ENCODE peak calls at places on chromosomes 12 and 14, in seven cellular contexts. I is fibroblast of mammary gland, N is endodermal cell, C is astrocyte of the spinal cord, M is kidney, X is pancreas, U is BE2C. W is an unnamed sample.

GRCh38 chr12:41795066-41795465 is 349.6 kb downstream of the GXYLT1 start:
- DNase-seq in N (no peak), M (no peak), C (peak), I (no peak), U (no peak), X (no peak), W (no peak)

GRCh38 chr14:38616959-38617358 is 361.1 kb upstream of the CLEC14A start:
- DNase-seq in M (no peak), N (no peak), C (no peak), U (peak), X (no peak), I (no peak), W (no peak)

GRCh38 chr14:83372271-83372670 is 1838.6 kb upstream of the SEL1L start:
- DNase-seq in I (no peak), X (no peak), C (no peak), N (no peak), M (no peak), U (no peak), W (no peak)

GRCh38 chr12:69065804-69066203 is 132.8 kb upstream of the CPM start:
- DNase-seq in U (no peak), I (no peak), N (no peak), C (no peak), X (no peak), M (no peak), W (no peak)

GRCh38 chr14:24184104-24184970 is 4.3 kb downstream of the IPO4 start:
- DNase-seq in C (no peak), I (no peak), X (no peak), N (no peak), U (no peak), M (no peak), W (no peak)

GRCh38 chr14:99529899-99530298 is 48.7 kb downstream of the CCNK start:
- DNase-seq in X (no peak), M (no peak), C (peak), N (no peak), I (no peak), U (no peak), W (no peak)

GRCh38 chr14:68824517-68825347 is 31.9 kb upstream of the ZFP36L1 start:
- DNase-seq in I (peak), X (peak), N (peak), M (peak), U (peak), C (peak), W (peak)

GRCh38 chr12:126998747-126999285 is 1268.2 kb upstream of the TMEM132C start:
- DNase-seq in X (no peak), N (no peak), C (peak), U (no peak), I (no peak), M (no peak), W (no peak)

GRCh38 chr14:104436741-104437701 is 142.5 kb upstream of the C14orf180 start:
- DNase-seq in N (peak), U (peak), I (no peak), X (peak), C (no peak), M (peak), W (no peak)

GRCh38 chr12:115313929-115314328 is 630.0 kb upstream of the TBX3 start:
- DNase-seq in X (no peak), C (peak), N (no peak), U (no peak), M (no peak), I (peak), W (no peak)

GRCh38 chr14:22291406-22291805 is 297.6 kb downstream of the DAD1 start:
- DNase-seq in C (peak), N (no peak), X (no peak), I (peak), U (no peak), M (no peak), W (no peak)

GRCh38 chr12:85825751-85826150 is 10.5 kb downstream of the RASSF9 start:
- DNase-seq in X (no peak), U (no peak), M (no peak), C (peak), N (no peak), I (peak), W (no peak)

GRCh38 chr12:123151679-123152454 is 977 bp upstream of the PITPNM2 start:
- DNase-seq in C (no peak), U (no peak), N (peak), X (no peak), I (no peak), M (peak), W (no peak)

GRCh38 chr12:123149828-123150272 is 1.0 kb downstream of the PITPNM2 start:
- DNase-seq in C (no peak), M (no peak), N (peak), X (no peak), I (no peak), U (no peak), W (no peak)

GRCh38 chr12:123152823-123153222 is 1.9 kb upstream of the PITPNM2 start:
- DNase-seq in X (no peak), C (no peak), I (no peak), U (no peak), N (no peak), M (no peak), W (no peak)

GRCh38 chr12:123150273-123150803 is 552 bp downstream of the PITPNM2 start:
- DNase-seq in N (peak), C (no peak), I (no peak), U (peak), M (peak), X (peak), W (peak)

DNA sequence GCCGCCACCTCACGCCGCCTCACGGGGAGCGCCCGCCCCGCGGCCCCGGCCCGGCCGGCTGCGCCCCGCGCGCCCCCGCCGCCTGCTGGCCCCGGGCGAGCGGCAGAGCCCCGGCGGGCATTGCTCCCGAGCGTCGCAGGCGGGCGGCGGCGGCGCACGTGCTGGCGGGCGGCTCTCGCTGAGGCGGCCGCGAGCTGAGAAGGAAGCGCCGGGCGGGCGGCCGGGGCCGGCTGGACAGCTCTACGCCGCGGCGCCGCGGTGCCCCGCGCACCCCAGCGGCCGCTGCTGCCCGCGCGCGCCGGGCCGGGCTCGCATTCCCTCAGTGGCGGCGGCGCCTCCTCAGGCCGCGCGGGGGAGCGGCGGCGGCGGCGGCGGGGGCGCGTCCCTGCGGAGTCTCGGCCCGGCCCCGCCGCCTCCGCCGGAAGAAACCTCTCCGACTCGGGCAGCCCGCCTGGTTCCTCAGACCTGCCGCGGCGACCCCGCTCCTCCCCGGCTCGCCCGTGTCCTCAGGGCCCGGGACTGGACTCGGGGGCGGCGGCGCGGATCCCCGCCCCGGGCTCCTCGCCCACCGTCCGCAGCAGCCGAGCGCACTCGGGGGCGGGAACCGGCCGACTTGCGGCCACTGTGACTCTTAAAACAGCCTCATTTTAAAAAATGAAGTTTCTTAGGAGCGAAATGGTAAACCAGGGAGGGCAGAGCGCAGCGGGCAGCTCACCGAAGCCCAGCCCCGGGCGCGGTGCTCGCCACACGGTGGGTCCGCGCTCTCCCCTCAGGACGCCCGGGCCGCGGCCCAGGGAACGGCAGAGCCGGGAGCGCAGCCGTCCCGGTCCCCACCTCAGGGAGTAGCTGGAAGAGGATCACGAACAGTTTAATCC is at the start of gene PITPNM2:
- DNase-seq in X (peak), M (peak), I (peak), N (peak), C (peak), U (peak), W (peak)
- TF ChIP-seq CTCF in X (no peak), M (peak), I (no peak), N (peak), C (peak), U (no peak), W (peak)

GRCh38 chr12:109491671-109492070 is 14.2 kb downstream of the UBE3B start:
- DNase-seq in M (no peak), C (no peak), N (no peak), U (no peak), X (no peak), I (no peak), W (no peak)
- TF ChIP-seq CTCF in M (no peak), C (no peak), N (no peak), U (no peak), X (no peak), I (no peak), W (no peak)

DNA sequence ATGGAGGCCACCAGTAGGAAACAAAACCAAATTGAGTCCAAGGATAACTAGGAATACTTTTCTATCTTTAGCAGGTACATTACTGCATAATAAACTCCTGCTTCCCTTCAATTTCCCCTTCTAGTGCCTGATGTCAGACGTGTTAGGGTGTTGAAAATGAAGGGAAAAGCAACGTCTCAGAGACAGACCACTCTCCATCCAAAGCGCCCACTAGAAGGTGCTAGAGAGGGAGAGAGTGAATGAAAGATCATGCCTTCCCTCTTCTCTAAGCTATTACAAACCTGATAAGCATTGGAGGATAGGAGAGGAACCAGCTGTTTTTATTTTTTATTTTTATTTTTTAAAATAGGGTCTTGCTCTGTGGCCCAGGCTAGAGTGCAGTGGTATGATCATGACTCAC is 64.1 kb downstream of the ZNF641 start:
- DNase-seq in C (no peak), X (no peak), N (peak), I (peak), M (no peak), U (no peak), W (no peak)
- TF ChIP-seq CTCF in C (peak), X (peak), N (peak), I (peak), M (peak), U (peak), W (no peak)

DNA sequence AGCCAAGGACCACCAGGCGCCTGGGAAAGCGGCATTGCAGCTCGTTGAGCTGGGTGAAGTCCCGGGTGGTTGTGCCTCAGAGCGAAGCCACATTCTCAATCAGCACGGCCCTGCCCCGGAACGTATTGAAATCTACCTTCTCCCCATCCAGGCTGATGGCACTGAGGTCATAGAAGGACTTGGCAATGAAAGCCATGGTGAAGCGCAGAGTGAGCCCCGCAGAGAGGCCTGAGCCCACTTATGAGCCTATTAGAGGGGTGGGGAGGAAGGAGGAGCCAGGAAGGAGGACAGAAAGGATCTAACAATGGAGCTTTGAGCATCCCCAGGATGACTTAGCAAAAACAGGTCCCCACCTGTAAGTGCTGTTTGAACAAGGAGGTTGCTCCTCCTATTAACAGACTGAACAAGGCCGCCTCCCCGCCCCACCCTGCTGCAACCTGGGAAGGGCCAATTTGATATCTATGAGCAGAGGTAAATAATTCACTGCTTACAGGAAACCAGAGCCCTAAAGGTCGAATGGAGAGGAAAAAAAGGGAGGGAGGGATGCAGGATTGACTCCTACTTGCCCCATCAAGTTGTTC is at the start of gene GPX2:
- DNase-seq in U (no peak), I (no peak), M (peak), X (peak), N (peak), C (no peak), W (no peak)
- TF ChIP-seq CTCF in U (no peak), I (no peak), M (no peak), X (no peak), N (no peak), C (no peak), W (no peak)

GRCh38 chr14:102028733-102029132 is 58.1 kb downstream of the HSP90AA1 start:
- DNase-seq in I (peak), U (no peak), X (no peak), C (peak), M (peak), N (no peak), W (no peak)
- TF ChIP-seq CTCF in I (no peak), U (no peak), X (no peak), C (no peak), M (no peak), N (no peak), W (no peak)

GRCh38 chr14:29858299-29858698 is 69.3 kb downstream of the PRKD1 start:
- DNase-seq in C (no peak), I (no peak), M (no peak), U (no peak), N (no peak), X (no peak), W (no peak)

GRCh38 chr14:29857545-29857944 is 70.1 kb downstream of the PRKD1 start:
- DNase-seq in N (no peak), X (no peak), C (no peak), M (no peak), I (no peak), U (no peak), W (no peak)

GRCh38 chr14:29853272-29853671 is 74.4 kb downstream of the PRKD1 start:
- DNase-seq in N (no peak), U (no peak), I (no peak), C (no peak), M (no peak), X (no peak), W (no peak)

GRCh38 chr14:29851397-29851796 is 76.2 kb downstream of the PRKD1 start:
- DNase-seq in X (no peak), U (no peak), N (no peak), C (peak), I (peak), M (no peak), W (no peak)

DNA sequence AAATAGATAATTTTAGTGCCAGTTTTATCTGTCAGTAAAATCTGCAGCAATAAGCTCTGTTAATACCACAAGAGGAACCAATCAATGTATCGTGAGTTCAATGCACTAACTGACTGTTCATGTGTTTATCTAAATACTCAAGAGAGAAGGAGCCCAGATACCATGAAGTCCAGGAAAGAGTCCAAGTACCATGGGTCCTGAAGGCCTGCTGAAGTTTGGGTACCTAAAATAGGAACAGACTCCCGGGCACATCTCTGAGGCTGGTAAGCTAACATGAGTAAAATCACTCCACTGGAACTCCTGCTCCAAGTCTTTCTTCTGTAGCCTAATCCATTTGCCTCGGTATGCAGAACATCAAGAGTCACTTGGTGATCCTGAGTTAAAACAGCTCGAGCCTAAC is 71.1 kb downstream of the PRKD1 start:
- DNase-seq in C (no peak), I (no peak), U (no peak), M (no peak), N (no peak), X (no peak), W (no peak)
- TF ChIP-seq CTCF in C (no peak), I (no peak), U (no peak), M (no peak), N (no peak), X (no peak), W (no peak)

GRCh38 chr12:51269174-51270066 is 795 bp downstream of the SMAGP start:
- DNase-seq in U (peak), X (peak), M (peak), N (peak), I (peak), C (peak), W (peak)
- TF ChIP-seq CTCF in U (peak), X (peak), M (peak), N (peak), I (peak), C (peak), W (peak)

GRCh38 chr12:49264873-49265792 is at the start of gene TUBA1C:
- DNase-seq in M (peak), C (peak), X (peak), N (peak), U (peak), I (peak), W (peak)
- TF ChIP-seq CTCF in M (peak), C (no peak), X (no peak), N (no peak), U (no peak), I (no peak), W (no peak)